ENCODE peak calls at places on chromosomes 1 and 21, in seven cellular contexts. W is adrenal gland; K is activated T-helper 1 cell treated with anti-CD3 and anti-CD28 coated beads, Interleukin-12 subunit alpha, Interleukin-12 subunit beta, Interleukin-2, Interleukin-4 antibody, amounts not matched to agents 30 ng/mL and 10 ng/mL and 1 ng/mL, durations not matched to agents 14 hours and 24 hours and 36 hours; U is MCF 10A; N is activated naive CD8-positive, alpha-beta T cell treated with anti-CD3 and anti-CD28 coated beads, Interleukin-2, amount 50 U/mL, for 24 hours; A is ACHN; O is stimulated activated CD8-positive, alpha-beta memory T cell treated with anti-CD3 and anti-CD28 coated beads, Interleukin-4, amount 100 ng/mL, for 1 hour. Q is an unnamed sample.

GRCh38 chr1:30524840-30525617 is 198.4 kb downstream of the MATN1 start:
- DNase-seq in W (no peak), K (no peak), U (no peak), N (no peak), A (no peak), O (no peak), Q (peak)

GRCh38 chr1:213989740-213990472 is 2.1 kb downstream of the PROX1 start:
- DNase-seq in W (no peak), K (no peak), U (peak), N (no peak), A (no peak), O (no peak), Q (no peak)

GRCh38 chr1:15289251-15289651 is 42.2 kb downstream of the FHAD1 start:
- DNase-seq in W (no peak), K (no peak), U (peak), N (no peak), A (no peak), O (no peak), Q (no peak)

GRCh38 chr21:33434770-33435360 is 31.7 kb downstream of the IFNGR2 start:
- DNase-seq in W (no peak), K (peak), U (peak), N (peak), A (peak), O (no peak), Q (no peak)

GRCh38 chr21:43818685-43819084 is 29.3 kb downstream of the RRP1 start:
- DNase-seq in W (no peak), K (no peak), U (no peak), N (no peak), A (no peak), O (no peak), Q (no peak)

GRCh38 chr1:147129116-147129873 is 43.0 kb downstream of the PRKAB2 start:
- DNase-seq in W (no peak), K (no peak), U (no peak), N (no peak), A (no peak), O (no peak), Q (no peak)

GRCh38 chr1:157377216-157377821 is 175.0 kb downstream of the FCRL5 start:
- DNase-seq in W (peak), K (no peak), U (peak), N (peak), A (peak), O (no peak), Q (no peak)

GRCh38 chr1:226904772-226905171 is 34.4 kb downstream of the PSEN2 start:
- DNase-seq in W (peak), K (no peak), U (no peak), N (no peak), A (no peak), O (no peak), Q (no peak)

GRCh38 chr1:2587071-2587859 is 688 bp downstream of the PRXL2B start:
- DNase-seq in W (peak), K (no peak), U (peak), N (no peak), A (peak), O (no peak), Q (peak)

GRCh38 chr1:32861904-32862698 is 8.6 kb downstream of the FNDC5 start:
- DNase-seq in W (no peak), K (no peak), U (no peak), N (no peak), A (no peak), O (no peak), Q (peak)

GRCh38 chr1:229364216-229365065 is 21.6 kb upstream of the CCSAP start:
- DNase-seq in W (no peak), K (no peak), U (no peak), N (no peak), A (no peak), O (no peak), Q (no peak)

GRCh38 chr1:226041419-226041818 is 21.1 kb upstream of the H3-3A start:
- DNase-seq in W (no peak), K (no peak), U (no peak), N (no peak), A (no peak), O (no peak), Q (no peak)

GRCh38 chr1:160214481-160215140 is 9.4 kb downstream of the PEA15 start:
- DNase-seq in W (no peak), K (no peak), U (no peak), N (no peak), A (no peak), O (no peak), Q (no peak)

GRCh38 chr1:60978421-60979357 is 103.7 kb upstream of the NFIA start:
- DNase-seq in W (peak), K (no peak), U (peak), N (peak), A (peak), O (no peak), Q (peak)

GRCh38 chr1:85328713-85329376 is 52.4 kb upstream of the BCL10 start:
- DNase-seq in W (peak), K (no peak), U (peak), N (no peak), A (peak), O (no peak), Q (no peak)

GRCh38 chr1:225498539-225499135 is 70.8 kb upstream of the LBR start:
- DNase-seq in W (no peak), K (no peak), U (no peak), N (no peak), A (no peak), O (no peak), Q (no peak)

GRCh38 chr1:61183471-61184034 is 101.2 kb downstream of the NFIA start:
- DNase-seq in W (peak), K (no peak), U (no peak), N (no peak), A (no peak), O (no peak), Q (no peak)

GRCh38 chr1:32920833-32921232 is 19.6 kb upstream of the TMEM54 start:
- DNase-seq in W (peak), K (no peak), U (no peak), N (no peak), A (no peak), O (no peak), Q (peak)

GRCh38 chr1:199759268-199759724 is 268.2 kb upstream of the NR5A2 start:
- DNase-seq in W (no peak), K (no peak), U (peak), N (no peak), A (peak), O (no peak), Q (no peak)

GRCh38 chr1:248055261-248055660 is 8.6 kb downstream of the OR2L3 start:
- DNase-seq in W (no peak), K (no peak), U (no peak), N (no peak), A (no peak), O (no peak), Q (no peak)

GRCh38 chr1:82565146-82565545 is 764.4 kb downstream of the ADGRL2 start:
- DNase-seq in W (peak), K (no peak), U (peak), N (no peak), A (peak), O (no peak), Q (no peak)

GRCh38 chr1:23719162-23719820 is 24.0 kb upstream of the ELOA start:
- DNase-seq in W (peak), K (no peak), U (peak), N (no peak), A (no peak), O (no peak), Q (no peak)

GRCh38 chr1:24540906-24541710 is 14.8 kb upstream of the NCMAP start:
- DNase-seq in W (no peak), K (no peak), U (peak), N (no peak), A (peak), O (no peak), Q (no peak)

GRCh38 chr1:59013276-59013927 is 229.6 kb upstream of the JUN start:
- DNase-seq in W (peak), K (no peak), U (peak), N (no peak), A (peak), O (no peak), Q (peak)

GRCh38 chr1:215160351-215160750 is 77.8 kb downstream of the KCNK2 start:
- DNase-seq in W (no peak), K (no peak), U (no peak), N (no peak), A (no peak), O (no peak), Q (no peak)

GRCh38 chr1:229843627-229844238 is 217.7 kb downstream of the URB2 start:
- DNase-seq in W (peak), K (no peak), U (peak), N (no peak), A (peak), O (no peak), Q (peak)

GRCh38 chr1:106984801-106985200 is 71.7 kb upstream of the PRMT6 start:
- DNase-seq in W (no peak), K (no peak), U (no peak), N (no peak), A (no peak), O (no peak), Q (no peak)

GRCh38 chr1:175188936-175189335 is 3.6 kb downstream of the KIAA0040 start:
- DNase-seq in W (no peak), K (peak), U (no peak), N (peak), A (no peak), O (peak), Q (peak)

GRCh38 chr1:160834945-160835565 is 27.6 kb downstream of the CD244 start:
- DNase-seq in W (peak), K (peak), U (peak), N (peak), A (peak), O (no peak), Q (no peak)

GRCh38 chr1:196723325-196724185 is 51.1 kb upstream of the CFHR3 start:
- DNase-seq in W (peak), K (peak), U (peak), N (peak), A (peak), O (no peak), Q (no peak)